ENCODE peak calls at places on chromosomes 4 and X, in ten cellular contexts. D is neural crest cell, A is AML-193, N is NCI-H1105, G is D341Med, R is iPS-NIHi11, Z is right cardiac atrium, T is astrocyte of the cerebellum, U is GDM1, X is endodermal cell. I is an unnamed sample.

GRCh38 chrX:45598841-45599240 is 398.2 kb upstream of the DIPK2B start:
- DNase-seq in A (no peak), R (no peak), D (no peak), U (no peak), N (no peak), T (no peak), X (no peak), Z (no peak), G (no peak), I (no peak)

GRCh38 chr4:29052266-29052665 is 1667.9 kb upstream of the PCDH7 start:
- DNase-seq in T (no peak), D (no peak), Z (no peak), U (no peak), G (no peak), A (no peak), N (no peak), X (peak), R (no peak), I (no peak)

GRCh38 chr4:41882622-41883347 is 52.4 kb upstream of the TMEM33 start:
- DNase-seq in U (no peak), X (peak), R (peak), D (peak), G (peak), N (peak), A (peak), Z (no peak), T (no peak), I (peak)

GRCh38 chrX:56802921-56803848 is 74.1 kb downstream of the NBDY start:
- DNase-seq in A (no peak), T (peak), R (no peak), Z (peak), G (peak), U (peak), N (peak), X (peak), D (peak), I (no peak)

GRCh38 chr4:27318740-27319139 is 458.1 kb downstream of the STIM2 start:
- DNase-seq in U (peak), R (peak), X (peak), G (peak), Z (peak), N (no peak), T (peak), A (peak), D (peak), I (peak)

GRCh38 chrX:104679175-104679574 is 113.2 kb downstream of the IL1RAPL2 start:
- DNase-seq in R (no peak), N (no peak), A (no peak), G (no peak), T (no peak), Z (no peak), X (no peak), D (no peak), U (no peak), I (peak)

GRCh38 chrX:118756111-118756510 is 28.7 kb downstream of the IL13RA1 start:
- DNase-seq in G (no peak), N (no peak), T (no peak), A (peak), R (no peak), U (no peak), D (no peak), Z (no peak), X (no peak), I (peak)

GRCh38 chr4:125832161-125832560 is 517.4 kb downstream of the FAT4 start:
- DNase-seq in X (no peak), T (no peak), Z (no peak), R (no peak), N (no peak), G (no peak), D (no peak), A (no peak), U (no peak), I (no peak)

GRCh38 chr4:147994076-147994475 is 262.2 kb downstream of the ARHGAP10 start:
- DNase-seq in N (no peak), X (no peak), T (no peak), Z (no peak), R (no peak), U (no peak), G (peak), D (no peak), A (no peak), I (no peak)

GRCh38 chr4:86831262-86832090 is 17.7 kb downstream of the SLC10A6 start:
- DNase-seq in X (no peak), Z (no peak), G (no peak), N (no peak), D (no peak), A (no peak), R (peak), T (peak), U (no peak), I (peak)

GRCh38 chrX:40694833-40695232 is 40.5 kb downstream of the MED14 start:
- DNase-seq in N (no peak), T (no peak), R (no peak), Z (no peak), U (no peak), X (no peak), G (no peak), A (no peak), D (no peak), I (no peak)

I was measured in KBM-7.